ENCODE peak calls at places on chromosome 14, in five cellular contexts. R is H1, A is GM12878, F is HCT116, P is K562. G is an unnamed sample.
A peak's percentile ranks its signal among the peaks of the same experiment; 100 is the strongest.

GRCh38 chr14:56342419-56342901 is 224.2 kb downstream of the PELI2 start:
- DNase-seq in A (no peak), F (no peak), R (no peak), P (no peak), G (no peak)

GRCh38 chr14:38065101-38065762 is 142.5 kb upstream of the SSTR1 start:
- DNase-seq in A (no peak), P (no peak), R (no peak), F (no peak), G (no peak)

GRCh38 chr14:100522616-100523021 is 64.6 kb downstream of the BEGAIN start:
- DNase-seq in P (no peak), F (no peak), A (no peak), R (no peak), G (peak; percentile 11)

GRCh38 chr14:51554339-51554920 is 97.3 kb upstream of the FRMD6 start:
- DNase-seq in F (no peak), P (no peak), R (no peak), A (no peak), G (no peak)

GRCh38 chr14:40252817-40253447 is 820.7 kb upstream of the FBXO33 start:
- DNase-seq in R (no peak), F (peak; percentile 7), P (no peak), A (no peak), G (peak; percentile 11)

GRCh38 chr14:99968931-99969330 is 96.3 kb upstream of the EVL start:
- DNase-seq in R (no peak), F (no peak), P (no peak), A (no peak), G (no peak)

GRCh38 chr14:73713804-73714655 is at the start of gene PNMA1:
- DNase-seq in F (no peak), R (peak; percentile 31), P (peak; percentile 87), A (no peak), G (peak; percentile 90)

GRCh38 chr14:55976219-55976618 is 142.0 kb upstream of the PELI2 start:
- DNase-seq in P (no peak), A (no peak), R (no peak), F (peak; percentile 4), G (no peak)

GRCh38 chr14:103434868-103435442 is 49.7 kb downstream of the MARK3 start:
- DNase-seq in P (no peak), R (no peak), F (no peak), A (no peak), G (no peak)

GRCh38 chr14:39492267-39492666 is 60.0 kb upstream of the FBXO33 start:
- DNase-seq in R (no peak), A (no peak), P (no peak), F (no peak), G (no peak)

GRCh38 chr14:29242755-29243340 is 476.3 kb downstream of the FOXG1 start:
- DNase-seq in R (no peak), P (no peak), F (no peak), A (no peak), G (no peak)

GRCh38 chr14:55339770-55340169 is 68.5 kb downstream of the FBXO34 start:
- DNase-seq in F (no peak), A (no peak), P (no peak), R (no peak), G (no peak)

GRCh38 chr14:104885031-104885972 is 20.2 kb downstream of the CEP170B start:
- DNase-seq in A (no peak), F (no peak), R (no peak), P (no peak), G (no peak)

GRCh38 chr14:89270439-89271227 is 146.4 kb downstream of the FOXN3 start:
- DNase-seq in F (no peak), R (no peak), A (peak; percentile 30), P (no peak), G (no peak)

GRCh38 chr14:104732355-104732804 is 8.4 kb downstream of the ADSS1 start:
- DNase-seq in P (no peak), A (no peak), F (no peak), R (no peak), G (no peak)

GRCh38 chr14:101102875-101103274 is 199.4 kb upstream of the RTL1 start:
- DNase-seq in P (no peak), R (no peak), F (no peak), A (no peak), G (no peak)

GRCh38 chr14:103495854-103496253 is 26.8 kb downstream of the CKB start:
- DNase-seq in R (no peak), F (no peak), A (no peak), P (no peak), G (no peak)

GRCh38 chr14:89721991-89722390 is 232.5 kb downstream of the EFCAB11 start:
- DNase-seq in R (no peak), P (no peak), F (no peak), A (no peak), G (no peak)

GRCh38 chr14:89032086-89032649 is 207.7 kb downstream of the TTC8 start:
- DNase-seq in R (no peak), A (no peak), F (no peak), P (peak; percentile 31), G (peak; percentile 25)

GRCh38 chr14:59213368-59214315 is 25.2 kb downstream of the DAAM1 start:
- DNase-seq in F (no peak), R (no peak), P (no peak), A (no peak), G (no peak)

GRCh38 chr14:60655898-60656754 is 6.8 kb upstream of the SIX1 start:
- DNase-seq in A (no peak), R (no peak), P (no peak), F (no peak), G (peak; percentile 51)

GRCh38 chr14:51014086-51014485 is 69.8 kb upstream of the PYGL start:
- DNase-seq in A (no peak), F (no peak), P (no peak), R (no peak), G (no peak)

GRCh38 chr14:99822166-99822527 is 28.9 kb downstream of the EML1 start:
- DNase-seq in F (no peak), A (no peak), P (no peak), R (no peak), G (no peak)

GRCh38 chr14:31971612-31972011 is 105.5 kb upstream of the ARHGAP5 start:
- DNase-seq in P (no peak), A (no peak), R (no peak), F (no peak), G (no peak)

GRCh38 chr14:89262041-89262440 is 155.0 kb downstream of the FOXN3 start:
- DNase-seq in R (no peak), A (no peak), P (no peak), F (no peak), G (no peak)

GRCh38 chr14:60838601-60839000 is 104.0 kb downstream of the MNAT1 start:
- DNase-seq in P (no peak), A (no peak), R (no peak), F (no peak), G (no peak)

GRCh38 chr14:51342226-51342625 is 102.2 kb downstream of the TMX1 start:
- DNase-seq in R (no peak), P (no peak), F (no peak), A (no peak), G (no peak)

GRCh38 chr14:95097385-95097784 is 59.9 kb downstream of the DICER1 start:
- DNase-seq in F (no peak), R (no peak), A (no peak), P (no peak), G (no peak)

GRCh38 chr14:37124617-37125016 is 47.8 kb downstream of the SLC25A21 start:
- DNase-seq in A (no peak), R (peak; percentile 9), P (no peak), F (no peak), G (peak; percentile 45)

GRCh38 chr14:75742867-75743266 is 81.8 kb downstream of the TTLL5 start:
- DNase-seq in R (no peak), P (no peak), F (no peak), A (no peak), G (no peak)

GRCh38 chr14:100307215-100308111 is 1.2 kb upstream of the SLC25A29 start:
- DNase-seq in P (peak; percentile 23), R (no peak), F (no peak), A (no peak), G (peak; percentile 52)

GRCh38 chr14:47278233-47278842 is 397.1 kb downstream of the MDGA2 start:
- DNase-seq in P (peak; percentile 14), R (peak; percentile 54), A (no peak), F (peak; percentile 3), G (peak; percentile 72)

GRCh38 chr14:30874120-30874998 is at the start of gene COCH:
- DNase-seq in A (no peak), R (no peak), P (peak; percentile 82), F (peak; percentile 4), G (peak; percentile 59)
- TF ChIP-seq ATF3 in A (no peak), R (no peak), P (no peak), F (no peak), G (no peak)

GRCh38 chr14:48563465-48563864 is 888.1 kb upstream of the MDGA2 start:
- DNase-seq in P (no peak), F (peak; percentile 78), R (no peak), A (no peak), G (no peak)

DNA sequence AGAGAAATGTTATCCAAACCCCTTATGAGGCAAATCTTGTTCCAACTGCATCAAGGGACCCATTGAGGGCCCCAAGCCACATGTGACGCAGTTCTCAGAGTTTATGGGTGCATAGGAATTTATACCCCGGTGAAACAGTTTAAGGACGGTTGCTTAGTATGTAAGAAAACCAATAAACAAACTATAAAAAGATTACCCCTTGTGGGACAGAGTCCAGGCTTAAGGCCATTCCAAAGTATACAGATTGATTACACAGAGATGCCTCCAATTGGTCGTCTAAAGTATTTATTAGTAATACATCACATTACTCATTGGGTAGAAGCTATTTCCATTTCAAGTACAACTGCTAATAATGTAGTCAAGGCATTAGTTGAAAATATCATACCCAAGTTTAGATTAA is 885.0 kb upstream of the MDGA2 start:
- DNase-seq in A (no peak), P (no peak), F (no peak), R (no peak), G (no peak)
- TF ChIP-seq CTCF in A (no peak), P (no peak), F (no peak), R (no peak), G (no peak)

GRCh38 chr14:93079865-93080403 is 35.8 kb downstream of the ITPK1 start:
- DNase-seq in F (no peak), P (no peak), R (no peak), A (no peak), G (no peak)

GRCh38 chr14:93075891-93076290 is 39.8 kb downstream of the ITPK1 start:
- DNase-seq in R (no peak), P (no peak), A (no peak), F (no peak), G (no peak)

GRCh38 chr14:93079321-93079720 is 36.4 kb downstream of the ITPK1 start:
- DNase-seq in F (no peak), R (no peak), P (no peak), A (no peak), G (no peak)

GRCh38 chr14:93076755-93077154 is 39.0 kb downstream of the ITPK1 start:
- DNase-seq in F (no peak), P (no peak), A (no peak), R (no peak), G (no peak)

GRCh38 chr14:93078830-93079229 is 36.9 kb downstream of the ITPK1 start:
- DNase-seq in R (no peak), F (no peak), A (no peak), P (no peak), G (no peak)
- TF ChIP-seq ATF3 in R (no peak), F (no peak), A (no peak), P (no peak), G (no peak)

DNA sequence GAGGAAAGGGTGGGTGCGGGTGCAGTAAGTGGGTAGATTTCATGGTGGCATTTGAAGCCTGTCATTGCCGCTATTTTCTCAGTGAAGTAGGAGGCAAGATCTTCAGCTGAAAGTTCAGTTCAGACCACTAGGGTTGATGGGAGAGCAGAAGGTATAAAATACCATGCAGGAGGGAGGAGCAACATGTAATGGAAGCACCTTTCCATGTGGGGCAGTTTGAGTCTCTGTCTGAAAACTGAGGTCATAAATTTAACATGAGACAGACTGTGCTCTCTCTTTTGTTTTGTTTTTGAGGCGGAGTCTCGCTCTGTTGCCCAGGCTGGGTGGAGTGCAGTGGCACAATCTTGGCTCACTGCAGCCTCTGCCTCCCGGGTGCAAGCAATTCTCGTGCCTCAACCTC is 22.7 kb downstream of the LRRC74A start:
- DNase-seq in A (no peak), P (peak; percentile 16), R (no peak), F (peak; percentile 15), G (no peak)
- TF ChIP-seq CTCF in A (no peak), P (no peak), R (peak; percentile 25), F (no peak), G (no peak)